ENCODE peak calls at places on chromosomes 4 and X, in seven cellular contexts. P, Y, E, I, G, B and H are unnamed samples.

GRCh38 chrX:150216716-150217115 is 146.4 kb upstream of the MAMLD1 start:
- DNase-seq in B (no peak), E (no peak), P (no peak), Y (no peak), I (no peak), G (no peak), H (no peak)

GRCh38 chr4:11746734-11747133 is 318.0 kb upstream of the HS3ST1 start:
- DNase-seq in G (peak), B (no peak), I (no peak), Y (no peak), E (no peak), P (no peak), H (no peak)

GRCh38 chr4:85514117-85514516 is 39.2 kb downstream of the ARHGAP24 start:
- DNase-seq in P (no peak), E (no peak), G (no peak), I (no peak), B (no peak), Y (no peak), H (no peak)

GRCh38 chr4:29131304-29131703 is 1588.9 kb upstream of the PCDH7 start:
- DNase-seq in B (no peak), P (peak), G (no peak), I (no peak), E (no peak), Y (no peak), H (no peak)

GRCh38 chrX:69024931-69025330 is 140.3 kb downstream of the PJA1 start:
- DNase-seq in P (peak), E (peak), Y (no peak), I (no peak), G (peak), B (peak), H (no peak)

GRCh38 chr4:23023121-23023520 is 330.4 kb downstream of the GBA3 start:
- DNase-seq in Y (no peak), E (no peak), I (peak), B (no peak), G (no peak), P (no peak), H (no peak)

GRCh38 chrX:4043951-4044350 is 330.5 kb upstream of the PRKX start:
- DNase-seq in P (no peak), B (no peak), I (no peak), G (no peak), E (no peak), Y (no peak), H (no peak)

GRCh38 chr4:18105023-18106011 is 83.8 kb upstream of the LCORL start:
- DNase-seq in P (no peak), B (no peak), G (peak), E (no peak), I (no peak), Y (no peak), H (peak)

GRCh38 chrX:42973321-42973720 is 195.4 kb upstream of the PPP1R2C start:
- DNase-seq in E (no peak), B (no peak), I (no peak), G (no peak), P (no peak), Y (no peak), H (no peak)

GRCh38 chrX:132704769-132705168 is 215.9 kb upstream of the MBNL3 start:
- DNase-seq in B (no peak), Y (no peak), P (no peak), I (no peak), E (no peak), G (no peak), H (no peak)

GRCh38 chr4:1194028-1194900 is 21.9 kb upstream of the SPON2 start:
- DNase-seq in E (peak), I (peak), Y (no peak), G (no peak), P (peak), B (peak), H (peak)

GRCh38 chr4:97507587-97508245 is 635.6 kb downstream of the STPG2 start:
- DNase-seq in E (no peak), I (no peak), G (peak), P (no peak), Y (no peak), B (no peak), H (peak)

GRCh38 chr4:117137143-117137542 is 51.8 kb upstream of the TRAM1L1 start:
- DNase-seq in G (peak), P (peak), Y (no peak), B (no peak), E (no peak), I (no peak), H (peak)

GRCh38 chr4:158998624-158999023 is 104.3 kb upstream of the RAPGEF2 start:
- DNase-seq in Y (no peak), I (no peak), G (peak), B (no peak), E (no peak), P (no peak), H (no peak)

GRCh38 chr4:1305261-1305711 is 15.6 kb downstream of the MAEA start:
- DNase-seq in G (no peak), P (no peak), B (no peak), I (no peak), Y (no peak), E (no peak), H (no peak)

GRCh38 chrX:136694491-136695087 is 46.6 kb downstream of the CD40LG start:
- DNase-seq in P (peak), I (no peak), G (peak), Y (peak), E (no peak), B (no peak), H (peak)

GRCh38 chrX:78506248-78506647 is 152.9 kb downstream of the RTL3 start:
- DNase-seq in G (no peak), P (no peak), Y (no peak), B (no peak), I (no peak), E (no peak), H (no peak)

GRCh38 chrX:101051153-101051548 is 760 bp downstream of the TRMT2B start:
- DNase-seq in G (no peak), B (no peak), E (no peak), Y (no peak), P (no peak), I (no peak), H (no peak)

GRCh38 chr4:140595065-140595464 is 26.3 kb upstream of the UCP1 start:
- DNase-seq in Y (no peak), I (no peak), P (peak), B (no peak), E (no peak), G (peak), H (peak)

GRCh38 chr4:73653695-73654106 is 33.5 kb upstream of the RASSF6 start:
- DNase-seq in B (no peak), E (no peak), G (peak), I (no peak), Y (peak), P (peak), H (peak)

GRCh38 chrX:30414144-30414543 is 105.0 kb upstream of the NR0B1 start:
- DNase-seq in B (no peak), P (no peak), G (no peak), Y (no peak), E (no peak), I (no peak), H (no peak)

GRCh38 chr4:98619197-98619596 is 39.2 kb downstream of the TSPAN5 start:
- DNase-seq in B (no peak), G (no peak), Y (no peak), P (no peak), E (no peak), I (no peak), H (no peak)

GRCh38 chr4:121665371-121665770 is 31.4 kb downstream of the ANXA5 start:
- DNase-seq in P (no peak), G (no peak), Y (no peak), B (no peak), I (no peak), E (no peak), H (no peak)

GRCh38 chrX:136021903-136022302 is 36.7 kb downstream of the SLC9A6 start:
- DNase-seq in I (no peak), G (no peak), E (no peak), P (no peak), Y (no peak), B (no peak), H (peak)

GRCh38 chr4:163681208-163681821 is 186.8 kb downstream of the TMA16 start:
- DNase-seq in Y (peak), I (no peak), P (peak), G (no peak), E (no peak), B (no peak), H (peak)

GRCh38 chr4:52954771-52955170 is 92.7 kb downstream of the RASL11B start:
- DNase-seq in Y (no peak), P (peak), E (no peak), I (no peak), G (no peak), B (no peak), H (no peak)

GRCh38 chr4:184473265-184473514 is 1.2 kb downstream of the IRF2 start:
- DNase-seq in Y (no peak), E (no peak), B (no peak), I (no peak), G (no peak), P (no peak), H (no peak)

GRCh38 chr4:184471872-184472539 is 2.3 kb downstream of the IRF2 start:
- DNase-seq in Y (peak), G (peak), I (no peak), B (no peak), P (peak), E (no peak), H (no peak)

GRCh38 chr4:184473515-184474260 is 662 bp downstream of the IRF2 start:
- DNase-seq in B (no peak), Y (peak), E (peak), P (peak), G (peak), I (peak), H (no peak)

GRCh38 chr4:184472540-184473264 is 1.6 kb downstream of the IRF2 start:
- DNase-seq in B (peak), E (peak), Y (peak), I (peak), P (peak), G (peak), H (peak)

DNA sequence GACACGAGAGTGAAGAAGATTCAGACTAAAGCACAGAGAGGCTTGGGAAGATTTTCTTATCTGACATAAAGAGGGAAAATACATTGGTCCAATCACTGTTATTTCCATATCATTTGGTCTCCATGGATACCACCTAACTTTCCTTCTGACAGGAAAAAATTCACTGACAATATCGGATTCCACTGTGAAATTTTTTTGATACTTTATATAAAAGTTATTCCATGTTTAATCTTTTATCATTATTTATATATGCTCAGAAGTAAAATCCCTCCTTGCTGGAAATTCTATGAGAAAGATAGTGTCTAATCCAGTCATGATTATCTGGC is 3.6 kb downstream of the IRF2 start:
- DNase-seq in E (no peak), Y (no peak), I (no peak), P (no peak), B (no peak), G (no peak), H (no peak)
- H3K27ac ChIP-seq in E (peak), Y (no peak), I (no peak), P (no peak), B (no peak), G (no peak), H (no peak)

GRCh38 chr4:183438458-183439113 is 5.8 kb upstream of the CDKN2AIP start:
- DNase-seq in P (peak), B (no peak), Y (no peak), I (no peak), E (no peak), G (peak), H (peak)
- H3K27ac ChIP-seq in P (no peak), B (no peak), Y (no peak), I (no peak), E (no peak), G (peak), H (peak)

GRCh38 chr4:83821493-83821892 is 285.6 kb downstream of the GPAT3 start:
- DNase-seq in P (no peak), G (no peak), B (no peak), E (no peak), I (no peak), Y (no peak), H (no peak)
- H3K27ac ChIP-seq in P (no peak), G (no peak), B (no peak), E (no peak), I (no peak), Y (no peak), H (no peak)

DNA sequence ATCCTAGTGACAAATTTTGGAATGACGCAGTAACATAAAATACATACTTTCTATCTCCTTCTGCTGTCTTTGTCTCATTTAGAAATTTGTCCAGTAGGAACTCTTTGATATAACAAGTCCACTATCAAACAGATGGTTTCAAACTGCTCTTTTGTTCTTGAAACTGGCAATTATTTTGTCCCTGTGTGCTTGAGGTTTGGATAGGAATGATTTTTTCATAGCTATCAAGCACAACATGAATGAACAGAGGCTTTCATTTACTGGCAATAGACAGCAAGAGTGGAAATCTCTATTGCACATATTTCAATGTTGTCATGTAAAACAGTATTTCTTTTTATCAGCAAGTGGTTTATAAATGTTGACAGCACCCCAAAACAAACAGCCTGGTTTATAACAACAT is 59.8 kb downstream of the TIGD2 start:
- DNase-seq in Y (no peak), P (no peak), E (no peak), B (no peak), I (no peak), G (no peak), H (no peak)
- H3K27ac ChIP-seq in Y (no peak), P (no peak), E (no peak), B (no peak), I (no peak), G (no peak), H (no peak)

DNA sequence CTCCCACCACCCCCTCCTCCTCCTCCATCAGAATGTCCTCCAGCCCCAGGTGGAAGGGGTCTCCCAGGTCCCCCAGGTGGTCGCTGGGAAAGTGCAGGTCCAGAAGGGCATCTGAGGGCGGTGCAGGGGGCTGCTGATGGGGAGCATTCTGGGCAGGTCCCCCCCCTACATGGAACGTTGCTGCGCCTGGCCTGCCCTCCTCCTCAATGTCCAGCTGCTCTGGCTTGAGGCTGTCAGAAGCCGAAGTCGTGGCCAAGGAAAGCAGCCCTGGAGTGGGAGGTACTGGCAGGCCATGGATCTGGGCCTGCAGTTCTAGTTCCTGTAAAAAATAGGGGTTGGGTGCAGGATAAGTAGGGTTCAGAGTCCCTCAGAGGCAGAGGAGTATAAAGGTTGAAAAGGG is 12.9 kb downstream of the TFE3 start:
- DNase-seq in Y (no peak), G (no peak), I (no peak), E (no peak), B (no peak), P (no peak), H (no peak)
- H3K27ac ChIP-seq in Y (no peak), G (no peak), I (no peak), E (no peak), B (no peak), P (no peak), H (no peak)